ENCODE peak calls at places on chromosomes 2 and 18, in six cellular contexts. D is GM12878, C is K562, V is HCT116, G is H1, M is HepG2. B is an unnamed sample.

GRCh38 chr2:101399001-101399794 is 11.9 kb upstream of the CREG2 start:
- DNase-seq in D (no peak), C (no peak), V (no peak), G (no peak), M (no peak), B (no peak)

GRCh38 chr2:236689981-236690380 is 120.4 kb downstream of the ACKR3 start:
- DNase-seq in D (no peak), C (no peak), V (no peak), G (no peak), M (no peak), B (no peak)

GRCh38 chr18:48530399-48531081 is 8.3 kb upstream of the CTIF start:
- DNase-seq in D (no peak), C (no peak), V (no peak), G (no peak), M (no peak), B (no peak)

GRCh38 chr2:45918816-45919655 is 267.6 kb downstream of the PRKCE start:
- DNase-seq in D (no peak), C (no peak), V (no peak), G (no peak), M (no peak), B (no peak)

GRCh38 chr18:49020129-49020528 is 69.4 kb upstream of the SMAD7 start:
- DNase-seq in D (no peak), C (no peak), V (no peak), G (no peak), M (no peak), B (no peak)

GRCh38 chr2:177392373-177393246 is at the start of gene AGPS:
- DNase-seq in D (peak), C (peak), V (peak), G (peak), M (peak), B (peak)

GRCh38 chr2:171557363-171557762 is 35.1 kb downstream of the CYBRD1 start:
- DNase-seq in D (no peak), C (no peak), V (no peak), G (no peak), M (no peak), B (no peak)

GRCh38 chr2:38907743-38908562 is 18.3 kb downstream of the ARHGEF33 start:
- DNase-seq in D (peak), C (no peak), V (no peak), G (no peak), M (peak), B (no peak)

GRCh38 chr2:110713508-110714362 is 18.6 kb upstream of the ACOXL start:
- DNase-seq in D (no peak), C (no peak), V (no peak), G (no peak), M (peak), B (no peak)

DNA sequence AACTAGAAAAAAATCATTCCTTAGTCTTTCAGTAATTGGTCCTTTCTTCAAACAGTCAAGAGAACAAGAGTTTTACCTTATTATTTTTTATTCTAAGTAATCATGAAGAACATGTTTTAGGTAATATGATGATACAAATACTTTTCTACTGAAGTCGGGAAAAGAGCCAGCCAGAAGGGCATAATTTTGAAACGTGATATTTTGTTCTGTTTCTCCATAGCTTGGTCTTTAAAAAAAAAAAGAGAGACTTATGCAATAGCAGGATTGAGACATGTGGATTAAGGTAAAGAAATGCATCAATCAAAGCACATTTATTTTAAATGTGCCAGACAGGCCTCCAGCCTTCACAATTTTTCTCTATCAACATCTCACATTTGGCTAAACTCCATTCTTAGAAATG is 1016.8 kb downstream of the CNTNAP5 start:
- DNase-seq in D (no peak), C (no peak), V (no peak), G (no peak), M (no peak), B (no peak)
- TF ChIP-seq ZNF274 in D (no peak), C (no peak), V (no peak), G (no peak), M (no peak), B (no peak)

GRCh38 chr2:71526975-71527374 is 73.6 kb downstream of the DYSF start:
- DNase-seq in D (no peak), C (no peak), V (no peak), G (no peak), M (no peak), B (peak)
- TF ChIP-seq ZNF274 in D (no peak), C (no peak), V (no peak), G (no peak), M (no peak), B (no peak)

GRCh38 chr2:216680951-216681629 is 14.3 kb downstream of the IGFBP5 start:
- DNase-seq in D (no peak), C (no peak), V (no peak), G (no peak), M (no peak), B (no peak)

GRCh38 chr2:216687111-216687510 is 8.2 kb downstream of the IGFBP5 start:
- DNase-seq in D (no peak), C (no peak), V (no peak), G (no peak), M (no peak), B (no peak)

GRCh38 chr2:216685327-216685875 is 9.9 kb downstream of the IGFBP5 start:
- DNase-seq in D (no peak), C (no peak), V (no peak), G (no peak), M (no peak), B (no peak)

GRCh38 chr2:216681683-216682082 is 13.7 kb downstream of the IGFBP5 start:
- DNase-seq in D (no peak), C (no peak), V (no peak), G (no peak), M (no peak), B (no peak)

GRCh38 chr2:216683846-216684245 is 11.5 kb downstream of the IGFBP5 start:
- DNase-seq in D (no peak), C (no peak), V (no peak), G (no peak), M (peak), B (no peak)
- TF ChIP-seq ZNF274 in D (no peak), C (no peak), V (no peak), G (no peak), M (no peak), B (no peak)

GRCh38 chr18:63378919-63379638 is 12.1 kb upstream of the KDSR start:
- DNase-seq in D (no peak), C (no peak), V (no peak), G (no peak), M (no peak), B (no peak)
- TF ChIP-seq ZNF274 in D (no peak), C (no peak), V (no peak), G (no peak), M (no peak), B (no peak)

DNA sequence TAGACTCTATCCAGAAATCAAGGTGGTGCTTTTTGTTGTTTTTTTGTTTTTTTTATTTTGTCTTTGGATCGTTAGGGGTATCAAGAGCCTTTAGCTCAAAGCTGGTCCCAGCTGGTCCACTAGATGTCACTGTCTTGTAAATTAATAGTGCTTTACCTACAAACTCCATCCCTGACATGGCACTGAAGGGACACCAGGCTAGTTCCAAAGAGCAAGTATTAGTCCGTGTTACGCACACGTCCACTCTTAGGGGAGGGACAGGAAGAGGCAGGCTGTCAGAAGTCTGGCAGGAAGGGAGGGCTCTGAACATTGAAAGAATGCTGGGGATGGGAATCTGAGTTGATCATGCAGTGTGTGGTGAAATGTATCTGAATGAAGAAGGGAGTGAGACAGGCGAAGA is 85.9 kb upstream of the CCBE1 start:
- DNase-seq in D (peak), C (peak), V (peak), G (no peak), M (peak), B (peak)
- TF ChIP-seq ZNF274 in D (no peak), C (no peak), V (no peak), G (no peak), M (no peak), B (no peak)